ENCODE peak calls at places on chromosome 6, in seven cellular contexts. One of them, this sample, is unnamed.

GRCh38 chr6:104682722-104683643 is 176.7 kb downstream of the HACE1 start:
- DNase-seq in heart right ventricle: peak
- DNase-seq in GM12865: peak
- DNase-seq in bronchial epithelial cell: peak
- DNase-seq in pancreas: peak
- DNase-seq in brain microvascular endothelial cell: peak
- DNase-seq in GM06990: peak
- DNase-seq in this sample: peak

GRCh38 chr6:89187504-89187903 is 29.7 kb downstream of the GABRR1 start:
- DNase-seq in brain microvascular endothelial cell: no peak
- DNase-seq in bronchial epithelial cell: no peak
- DNase-seq in GM06990: no peak
- DNase-seq in heart right ventricle: no peak
- DNase-seq in GM12865: no peak
- DNase-seq in pancreas: no peak
- DNase-seq in this sample: no peak

GRCh38 chr6:77341058-77341986 is 122.0 kb downstream of the HTR1B start:
- DNase-seq in pancreas: peak
- DNase-seq in heart right ventricle: peak
- DNase-seq in bronchial epithelial cell: peak
- DNase-seq in GM06990: no peak
- DNase-seq in brain microvascular endothelial cell: no peak
- DNase-seq in GM12865: no peak
- DNase-seq in this sample: no peak

GRCh38 chr6:168815229-168815628 is 374.2 kb downstream of the SMOC2 start:
- DNase-seq in pancreas: no peak
- DNase-seq in bronchial epithelial cell: peak
- DNase-seq in heart right ventricle: no peak
- DNase-seq in brain microvascular endothelial cell: no peak
- DNase-seq in GM06990: no peak
- DNase-seq in GM12865: no peak
- DNase-seq in this sample: no peak

GRCh38 chr6:41367700-41368099 is 32.3 kb downstream of the NCR2 start:
- DNase-seq in heart right ventricle: peak
- DNase-seq in brain microvascular endothelial cell: peak
- DNase-seq in GM12865: no peak
- DNase-seq in GM06990: no peak
- DNase-seq in pancreas: no peak
- DNase-seq in bronchial epithelial cell: peak
- DNase-seq in this sample: no peak

GRCh38 chr6:53906842-53907241 is 112.0 kb downstream of the LRRC1 start:
- DNase-seq in GM12865: no peak
- DNase-seq in heart right ventricle: no peak
- DNase-seq in GM06990: no peak
- DNase-seq in brain microvascular endothelial cell: no peak
- DNase-seq in pancreas: no peak
- DNase-seq in bronchial epithelial cell: no peak
- DNase-seq in this sample: no peak

GRCh38 chr6:26056583-26057350 is 30.5 kb upstream of the HFE start:
- DNase-seq in GM06990: peak
- DNase-seq in pancreas: peak
- DNase-seq in brain microvascular endothelial cell: no peak
- DNase-seq in bronchial epithelial cell: peak
- DNase-seq in GM12865: peak
- DNase-seq in heart right ventricle: no peak
- DNase-seq in this sample: no peak

GRCh38 chr6:157650261-157650640 is 172.8 kb upstream of the SNX9 start:
- DNase-seq in pancreas: no peak
- DNase-seq in GM06990: no peak
- DNase-seq in bronchial epithelial cell: no peak
- DNase-seq in heart right ventricle: peak
- DNase-seq in GM12865: no peak
- DNase-seq in brain microvascular endothelial cell: no peak
- DNase-seq in this sample: no peak

GRCh38 chr6:105099371-105099770 is 80.4 kb downstream of the POPDC3 start:
- DNase-seq in bronchial epithelial cell: no peak
- DNase-seq in heart right ventricle: no peak
- DNase-seq in GM12865: no peak
- DNase-seq in pancreas: no peak
- DNase-seq in brain microvascular endothelial cell: no peak
- DNase-seq in GM06990: no peak
- DNase-seq in this sample: no peak

GRCh38 chr6:43772571-43773049 is 2.6 kb downstream of the VEGFA start:
- DNase-seq in brain microvascular endothelial cell: no peak
- DNase-seq in GM12865: peak
- DNase-seq in heart right ventricle: peak
- DNase-seq in pancreas: no peak
- DNase-seq in GM06990: no peak
- DNase-seq in bronchial epithelial cell: no peak
- DNase-seq in this sample: no peak
- TF ChIP-seq CTCF in brain microvascular endothelial cell: no peak
- TF ChIP-seq CTCF in GM12865: no peak
- TF ChIP-seq CTCF in heart right ventricle: no peak
- TF ChIP-seq CTCF in pancreas: no peak
- TF ChIP-seq CTCF in GM06990: no peak
- TF ChIP-seq CTCF in bronchial epithelial cell: no peak
- TF ChIP-seq CTCF in this sample: no peak

GRCh38 chr6:158773581-158774449 is 45.4 kb downstream of the EZR start:
- DNase-seq in bronchial epithelial cell: no peak
- DNase-seq in GM12865: no peak
- DNase-seq in pancreas: no peak
- DNase-seq in GM06990: no peak
- DNase-seq in brain microvascular endothelial cell: peak
- DNase-seq in heart right ventricle: no peak
- DNase-seq in this sample: no peak
- H3K4me3 ChIP-seq in bronchial epithelial cell: no peak
- H3K4me3 ChIP-seq in GM12865: no peak
- H3K4me3 ChIP-seq in pancreas: no peak
- H3K4me3 ChIP-seq in GM06990: no peak
- H3K4me3 ChIP-seq in brain microvascular endothelial cell: no peak
- H3K4me3 ChIP-seq in heart right ventricle: no peak
- H3K4me3 ChIP-seq in this sample: no peak

DNA sequence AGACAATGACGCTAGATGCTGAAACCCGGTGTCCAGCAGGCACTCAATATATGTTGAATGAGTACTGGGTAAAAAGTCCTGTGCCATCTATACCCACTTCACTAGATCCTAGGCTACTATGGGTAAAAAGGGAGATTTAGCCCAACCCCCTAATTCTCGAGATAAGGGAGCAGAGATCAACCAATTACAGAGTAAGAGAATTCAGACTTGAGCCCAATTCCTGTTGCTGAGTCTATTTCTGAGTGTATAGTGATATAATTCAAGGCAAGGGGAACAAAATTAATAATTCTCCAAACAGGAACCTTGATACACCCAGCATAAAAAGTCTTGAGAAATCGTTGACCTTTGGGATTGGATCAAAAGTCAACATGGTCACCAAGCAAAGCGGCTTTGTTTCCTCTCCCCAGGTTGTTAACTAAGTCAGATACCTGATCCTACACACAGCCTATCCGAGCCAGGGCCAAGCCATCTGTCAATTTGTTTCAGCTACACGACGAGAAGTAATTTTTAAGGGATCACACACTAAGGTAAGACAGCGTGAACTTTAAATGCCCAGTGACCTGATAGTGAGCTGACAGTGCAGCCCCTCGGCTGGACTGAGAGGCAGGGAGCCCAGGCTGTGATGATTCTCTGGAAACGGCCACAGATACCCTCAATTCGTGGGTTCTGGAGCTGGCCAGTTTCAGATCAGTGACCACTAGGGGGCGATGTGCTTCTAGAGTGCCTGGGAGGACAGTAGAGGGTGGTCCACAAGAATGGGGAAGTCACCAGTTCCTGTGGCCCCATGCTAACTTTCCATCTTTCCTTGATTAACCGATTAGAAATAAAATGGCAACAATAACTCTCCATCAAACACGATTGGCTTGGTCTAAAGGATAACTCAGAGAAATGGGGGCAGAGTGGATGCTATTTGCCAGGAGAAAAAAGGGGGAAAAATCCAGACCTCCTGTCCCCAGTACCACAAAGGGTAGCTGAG is 46.2 kb downstream of the SLC22A23 start:
- DNase-seq in pancreas: peak
- DNase-seq in bronchial epithelial cell: no peak
- DNase-seq in brain microvascular endothelial cell: peak
- DNase-seq in GM06990: no peak
- DNase-seq in heart right ventricle: peak
- DNase-seq in GM12865: peak
- DNase-seq in this sample: peak
- TF ChIP-seq CTCF in pancreas: peak
- TF ChIP-seq CTCF in bronchial epithelial cell: peak
- TF ChIP-seq CTCF in brain microvascular endothelial cell: peak
- TF ChIP-seq CTCF in GM06990: peak
- TF ChIP-seq CTCF in heart right ventricle: peak
- TF ChIP-seq CTCF in GM12865: peak
- TF ChIP-seq CTCF in this sample: peak

GRCh38 chr6:147973806-147974205 is 368.8 kb upstream of the SASH1 start:
- DNase-seq in pancreas: no peak
- DNase-seq in heart right ventricle: no peak
- DNase-seq in bronchial epithelial cell: no peak
- DNase-seq in GM06990: no peak
- DNase-seq in brain microvascular endothelial cell: no peak
- DNase-seq in GM12865: no peak
- DNase-seq in this sample: no peak

GRCh38 chr6:147972436-147972835 is 370.2 kb upstream of the SASH1 start:
- DNase-seq in heart right ventricle: no peak
- DNase-seq in bronchial epithelial cell: no peak
- DNase-seq in GM06990: no peak
- DNase-seq in brain microvascular endothelial cell: no peak
- DNase-seq in GM12865: no peak
- DNase-seq in pancreas: no peak
- DNase-seq in this sample: no peak

GRCh38 chr6:147974376-147974775 is 368.3 kb upstream of the SASH1 start:
- DNase-seq in brain microvascular endothelial cell: peak
- DNase-seq in GM06990: no peak
- DNase-seq in pancreas: no peak
- DNase-seq in heart right ventricle: no peak
- DNase-seq in GM12865: no peak
- DNase-seq in bronchial epithelial cell: peak
- DNase-seq in this sample: no peak

DNA sequence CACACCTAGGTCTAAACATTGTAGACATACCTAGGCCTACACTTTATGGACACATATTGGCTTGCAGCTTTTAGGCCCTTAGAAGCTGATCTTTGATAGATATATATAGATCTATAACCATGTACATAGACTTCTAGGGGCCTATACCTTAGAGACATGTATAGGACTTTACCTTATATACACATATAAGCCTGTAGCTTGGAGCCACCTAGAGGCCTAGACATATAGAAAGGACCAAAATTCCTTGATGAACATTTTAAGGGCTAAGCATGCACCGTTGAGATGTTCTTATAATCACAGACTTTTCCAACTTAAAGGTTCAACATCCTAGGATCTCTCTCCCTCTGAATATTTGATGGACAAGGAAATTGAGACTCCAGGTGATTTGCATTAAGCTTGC is 371.7 kb upstream of the SASH1 start:
- DNase-seq in bronchial epithelial cell: peak
- DNase-seq in heart right ventricle: no peak
- DNase-seq in GM12865: no peak
- DNase-seq in pancreas: no peak
- DNase-seq in brain microvascular endothelial cell: peak
- DNase-seq in GM06990: no peak
- DNase-seq in this sample: no peak
- H3K4me3 ChIP-seq in bronchial epithelial cell: no peak
- H3K4me3 ChIP-seq in heart right ventricle: no peak
- H3K4me3 ChIP-seq in GM12865: no peak
- H3K4me3 ChIP-seq in pancreas: no peak
- H3K4me3 ChIP-seq in brain microvascular endothelial cell: no peak
- H3K4me3 ChIP-seq in GM06990: no peak
- H3K4me3 ChIP-seq in this sample: no peak

GRCh38 chr6:36559394-36559793 is 12.1 kb upstream of the STK38 start:
- DNase-seq in GM06990: no peak
- DNase-seq in pancreas: no peak
- DNase-seq in bronchial epithelial cell: no peak
- DNase-seq in brain microvascular endothelial cell: no peak
- DNase-seq in heart right ventricle: no peak
- DNase-seq in GM12865: no peak
- DNase-seq in this sample: no peak
- TF ChIP-seq CTCF in GM06990: no peak
- TF ChIP-seq CTCF in pancreas: no peak
- TF ChIP-seq CTCF in bronchial epithelial cell: no peak
- TF ChIP-seq CTCF in brain microvascular endothelial cell: no peak
- TF ChIP-seq CTCF in heart right ventricle: no peak
- TF ChIP-seq CTCF in GM12865: no peak
- TF ChIP-seq CTCF in this sample: no peak

GRCh38 chr6:158801655-158802294 is 17.4 kb downstream of the EZR start:
- DNase-seq in brain microvascular endothelial cell: no peak
- DNase-seq in pancreas: peak
- DNase-seq in GM12865: no peak
- DNase-seq in heart right ventricle: peak
- DNase-seq in GM06990: no peak
- DNase-seq in bronchial epithelial cell: no peak
- DNase-seq in this sample: no peak

GRCh38 chr6:158805698-158806373 is 13.3 kb downstream of the EZR start:
- DNase-seq in GM06990: no peak
- DNase-seq in pancreas: no peak
- DNase-seq in brain microvascular endothelial cell: no peak
- DNase-seq in GM12865: no peak
- DNase-seq in heart right ventricle: no peak
- DNase-seq in bronchial epithelial cell: no peak
- DNase-seq in this sample: no peak

GRCh38 chr6:158799051-158799792 is 19.9 kb downstream of the EZR start:
- DNase-seq in brain microvascular endothelial cell: peak
- DNase-seq in pancreas: peak
- DNase-seq in GM06990: no peak
- DNase-seq in heart right ventricle: peak
- DNase-seq in bronchial epithelial cell: peak
- DNase-seq in GM12865: no peak
- DNase-seq in this sample: no peak

GRCh38 chr6:158807515-158808441 is 11.4 kb downstream of the EZR start:
- DNase-seq in GM06990: no peak
- DNase-seq in GM12865: peak
- DNase-seq in heart right ventricle: no peak
- DNase-seq in brain microvascular endothelial cell: no peak
- DNase-seq in pancreas: no peak
- DNase-seq in bronchial epithelial cell: no peak
- DNase-seq in this sample: no peak

DNA sequence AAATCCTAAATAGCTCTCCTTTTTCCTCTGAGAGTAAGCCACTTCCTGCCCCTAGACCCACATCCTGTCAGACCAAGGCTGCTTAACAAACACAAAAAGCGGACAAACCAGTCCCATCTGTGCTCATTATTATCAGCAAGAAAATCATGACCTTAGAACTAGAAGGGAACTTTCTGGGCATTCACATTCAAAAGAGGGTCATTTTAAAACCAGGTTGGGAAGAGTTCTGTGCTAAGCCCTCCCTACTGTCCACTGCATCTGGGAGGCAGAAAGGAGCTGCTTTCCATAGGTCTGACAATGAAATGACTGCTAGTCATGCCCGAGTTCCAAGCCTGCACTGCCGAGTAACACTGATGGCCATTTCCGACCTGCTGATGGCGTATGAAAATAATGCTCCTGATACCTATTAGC is 15.4 kb downstream of the EZR start:
- DNase-seq in pancreas: no peak
- DNase-seq in GM12865: peak
- DNase-seq in heart right ventricle: peak
- DNase-seq in brain microvascular endothelial cell: peak
- DNase-seq in bronchial epithelial cell: peak
- DNase-seq in GM06990: peak
- DNase-seq in this sample: peak
- H3K4me3 ChIP-seq in pancreas: no peak
- H3K4me3 ChIP-seq in GM12865: peak
- H3K4me3 ChIP-seq in heart right ventricle: peak
- H3K4me3 ChIP-seq in brain microvascular endothelial cell: no peak
- H3K4me3 ChIP-seq in bronchial epithelial cell: no peak
- H3K4me3 ChIP-seq in GM06990: peak
- H3K4me3 ChIP-seq in this sample: peak

This sample was measured in GM12864.